ENCODE peak calls at places on chromosomes 7 and 10, in four cellular contexts. One of them, this sample, is unnamed.

GRCh38 chr7:151428393-151429231 is 11.3 kb downstream of the CRYGN start:
- DNase-seq in bronchial epithelial cell: no peak
- DNase-seq in GM20000: no peak
- DNase-seq in RWPE1: no peak
- DNase-seq in this sample: no peak

GRCh38 chr7:101814081-101814995 is 3.1 kb upstream of the CUX1 start:
- DNase-seq in bronchial epithelial cell: peak
- DNase-seq in GM20000: peak
- DNase-seq in RWPE1: peak
- DNase-seq in this sample: peak

GRCh38 chr7:91784469-91784868 is 96.0 kb downstream of the MTERF1 start:
- DNase-seq in bronchial epithelial cell: peak
- DNase-seq in GM20000: no peak
- DNase-seq in RWPE1: peak
- DNase-seq in this sample: no peak

GRCh38 chr7:13984831-13985685 is 4.4 kb downstream of the ETV1 start:
- DNase-seq in bronchial epithelial cell: no peak
- DNase-seq in GM20000: no peak
- DNase-seq in RWPE1: no peak
- DNase-seq in this sample: no peak

GRCh38 chr7:86961686-86962085 is 97.8 kb downstream of the ELAPOR2 start:
- DNase-seq in bronchial epithelial cell: no peak
- DNase-seq in GM20000: no peak
- DNase-seq in RWPE1: no peak
- DNase-seq in this sample: no peak

GRCh38 chr7:119197872-119198527 is 973.5 kb downstream of the ANKRD7 start:
- DNase-seq in bronchial epithelial cell: peak
- DNase-seq in GM20000: peak
- DNase-seq in RWPE1: peak
- DNase-seq in this sample: peak

GRCh38 chr10:86872757-86873156 is 84.7 kb downstream of the MMRN2 start:
- DNase-seq in bronchial epithelial cell: no peak
- DNase-seq in GM20000: no peak
- DNase-seq in RWPE1: no peak
- DNase-seq in this sample: no peak

GRCh38 chr10:70747192-70747965 is 37.8 kb downstream of the TBATA start:
- DNase-seq in bronchial epithelial cell: no peak
- DNase-seq in GM20000: no peak
- DNase-seq in RWPE1: no peak
- DNase-seq in this sample: no peak

GRCh38 chr10:21020545-21020944 is 123.4 kb upstream of the NEBL start:
- DNase-seq in bronchial epithelial cell: no peak
- DNase-seq in GM20000: peak
- DNase-seq in RWPE1: peak
- DNase-seq in this sample: peak

GRCh38 chr7:25856056-25856780 is 295.8 kb upstream of the NFE2L3 start:
- DNase-seq in bronchial epithelial cell: no peak
- DNase-seq in GM20000: no peak
- DNase-seq in RWPE1: peak
- DNase-seq in this sample: no peak

GRCh38 chr10:132906106-132906505 is 36.3 kb downstream of the CFAP46 start:
- DNase-seq in bronchial epithelial cell: no peak
- DNase-seq in GM20000: no peak
- DNase-seq in RWPE1: no peak
- DNase-seq in this sample: no peak

GRCh38 chr10:21364196-21365114 is 161.0 kb downstream of the SKIDA1 start:
- DNase-seq in bronchial epithelial cell: peak
- DNase-seq in GM20000: no peak
- DNase-seq in RWPE1: peak
- DNase-seq in this sample: no peak

GRCh38 chr7:140435252-140435895 is 31.5 kb downstream of the RAB19 start:
- DNase-seq in bronchial epithelial cell: no peak
- DNase-seq in GM20000: no peak
- DNase-seq in RWPE1: no peak
- DNase-seq in this sample: no peak

GRCh38 chr7:64630496-64630895 is 35.4 kb upstream of the ZNF107 start:
- DNase-seq in bronchial epithelial cell: no peak
- DNase-seq in GM20000: no peak
- DNase-seq in RWPE1: peak
- DNase-seq in this sample: no peak

GRCh38 chr7:75951506-75951905 is 36.6 kb downstream of the POR start:
- DNase-seq in bronchial epithelial cell: peak
- DNase-seq in GM20000: no peak
- DNase-seq in RWPE1: no peak
- DNase-seq in this sample: no peak

GRCh38 chr7:130383187-130383980 is 3.1 kb downstream of the CPA1 start:
- DNase-seq in bronchial epithelial cell: no peak
- DNase-seq in GM20000: no peak
- DNase-seq in RWPE1: no peak
- DNase-seq in this sample: no peak

GRCh38 chr7:97120713-97121457 is 3.4 kb downstream of the SDHAF3 start:
- DNase-seq in bronchial epithelial cell: no peak
- DNase-seq in GM20000: no peak
- DNase-seq in RWPE1: no peak
- DNase-seq in this sample: no peak

GRCh38 chr10:58152698-58153263 is 114.9 kb downstream of the IPMK start:
- DNase-seq in bronchial epithelial cell: peak
- DNase-seq in GM20000: peak
- DNase-seq in RWPE1: peak
- DNase-seq in this sample: peak

GRCh38 chr10:132443605-132443997 is 46.6 kb downstream of the PWWP2B start:
- DNase-seq in bronchial epithelial cell: peak
- DNase-seq in GM20000: peak
- DNase-seq in RWPE1: no peak
- DNase-seq in this sample: peak

GRCh38 chr10:132977076-132977475 is 34.7 kb upstream of the CFAP46 start:
- DNase-seq in bronchial epithelial cell: no peak
- DNase-seq in GM20000: no peak
- DNase-seq in RWPE1: no peak
- DNase-seq in this sample: no peak

GRCh38 chr7:138378741-138379559 is 81.1 kb upstream of the TRIM24 start:
- DNase-seq in bronchial epithelial cell: no peak
- DNase-seq in GM20000: no peak
- DNase-seq in RWPE1: no peak
- DNase-seq in this sample: no peak

GRCh38 chr7:148772297-148773089 is 73.8 kb downstream of the CUL1 start:
- DNase-seq in bronchial epithelial cell: peak
- DNase-seq in GM20000: no peak
- DNase-seq in RWPE1: peak
- DNase-seq in this sample: peak

GRCh38 chr7:151091431-151091830 is 5.2 kb downstream of the AGAP3 start:
- DNase-seq in bronchial epithelial cell: no peak
- DNase-seq in GM20000: no peak
- DNase-seq in RWPE1: no peak
- DNase-seq in this sample: peak

GRCh38 chr7:55191161-55191925 is 172.5 kb downstream of the EGFR start:
- DNase-seq in bronchial epithelial cell: no peak
- DNase-seq in GM20000: no peak
- DNase-seq in RWPE1: no peak
- DNase-seq in this sample: no peak

GRCh38 chr7:2639994-2640830 is 8.4 kb downstream of the TTYH3 start:
- DNase-seq in bronchial epithelial cell: peak
- DNase-seq in GM20000: no peak
- DNase-seq in RWPE1: no peak
- DNase-seq in this sample: no peak

GRCh38 chr7:130930260-130930659 is 196.3 kb upstream of the KLF14 start:
- DNase-seq in bronchial epithelial cell: peak
- DNase-seq in GM20000: peak
- DNase-seq in RWPE1: no peak
- DNase-seq in this sample: no peak

GRCh38 chr7:115941703-115942268 is 88.8 kb downstream of the TFEC start:
- DNase-seq in bronchial epithelial cell: peak
- DNase-seq in GM20000: no peak
- DNase-seq in RWPE1: peak
- DNase-seq in this sample: no peak

GRCh38 chr7:46885167-46885566 is 696.7 kb downstream of the TNS3 start:
- DNase-seq in bronchial epithelial cell: no peak
- DNase-seq in GM20000: no peak
- DNase-seq in RWPE1: no peak
- DNase-seq in this sample: no peak

GRCh38 chr10:132915411-132915810 is 27.0 kb downstream of the CFAP46 start:
- DNase-seq in bronchial epithelial cell: no peak
- DNase-seq in GM20000: no peak
- DNase-seq in RWPE1: no peak
- DNase-seq in this sample: no peak

GRCh38 chr10:77795426-77796055 is 131.0 kb downstream of the DLG5 start:
- DNase-seq in bronchial epithelial cell: no peak
- DNase-seq in GM20000: no peak
- DNase-seq in RWPE1: no peak
- DNase-seq in this sample: no peak

GRCh38 chr7:26122745-26123144 is 29.3 kb upstream of the NFE2L3 start:
- DNase-seq in bronchial epithelial cell: no peak
- DNase-seq in GM20000: no peak
- DNase-seq in RWPE1: no peak
- DNase-seq in this sample: no peak

GRCh38 chr10:124007773-124008145 is 85.6 kb downstream of the CHST15 start:
- DNase-seq in bronchial epithelial cell: no peak
- DNase-seq in GM20000: no peak
- DNase-seq in RWPE1: no peak
- DNase-seq in this sample: no peak

GRCh38 chr10:117653170-117653515 is 110.6 kb downstream of the EMX2 start:
- DNase-seq in bronchial epithelial cell: peak
- DNase-seq in GM20000: peak
- DNase-seq in RWPE1: peak
- DNase-seq in this sample: peak

GRCh38 chr7:27549621-27550020 is 113.1 kb downstream of the HIBADH start:
- DNase-seq in bronchial epithelial cell: no peak
- DNase-seq in GM20000: no peak
- DNase-seq in RWPE1: no peak
- DNase-seq in this sample: no peak

GRCh38 chr7:137943132-137943551 is 58.7 kb downstream of the CREB3L2 start:
- DNase-seq in bronchial epithelial cell: no peak
- DNase-seq in GM20000: no peak
- DNase-seq in RWPE1: no peak
- DNase-seq in this sample: no peak

GRCh38 chr7:92955081-92955480 is 118.7 kb upstream of the CDK6 start:
- DNase-seq in bronchial epithelial cell: no peak
- DNase-seq in GM20000: no peak
- DNase-seq in RWPE1: no peak
- DNase-seq in this sample: peak

GRCh38 chr7:33554576-33554975 is 350.8 kb upstream of the BMPER start:
- DNase-seq in bronchial epithelial cell: no peak
- DNase-seq in GM20000: no peak
- DNase-seq in RWPE1: no peak
- DNase-seq in this sample: no peak

GRCh38 chr10:69455009-69455763 is 3.9 kb downstream of the TSPAN15 start:
- DNase-seq in bronchial epithelial cell: no peak
- DNase-seq in GM20000: no peak
- DNase-seq in RWPE1: no peak
- DNase-seq in this sample: no peak

GRCh38 chr10:62437696-62438095 is 63.5 kb downstream of the ZNF365 start:
- DNase-seq in bronchial epithelial cell: peak
- DNase-seq in GM20000: peak
- DNase-seq in RWPE1: peak
- DNase-seq in this sample: no peak

GRCh38 chr7:84196007-84196551 is 1.5 kb upstream of the SEMA3A start:
- DNase-seq in bronchial epithelial cell: peak
- DNase-seq in GM20000: no peak
- DNase-seq in RWPE1: no peak
- DNase-seq in this sample: no peak

GRCh38 chr7:153835104-153835503 is 217.1 kb upstream of the DPP6 start:
- DNase-seq in bronchial epithelial cell: peak
- DNase-seq in GM20000: no peak
- DNase-seq in RWPE1: no peak
- DNase-seq in this sample: no peak
- TF ChIP-seq CTCF in bronchial epithelial cell: no peak
- TF ChIP-seq CTCF in GM20000: no peak
- TF ChIP-seq CTCF in RWPE1: no peak
- TF ChIP-seq CTCF in this sample: no peak

GRCh38 chr7:111953611-111954010 is 252.6 kb downstream of the DOCK4 start:
- DNase-seq in bronchial epithelial cell: peak
- DNase-seq in GM20000: no peak
- DNase-seq in RWPE1: peak
- DNase-seq in this sample: peak
- TF ChIP-seq CTCF in bronchial epithelial cell: peak
- TF ChIP-seq CTCF in GM20000: no peak
- TF ChIP-seq CTCF in RWPE1: peak
- TF ChIP-seq CTCF in this sample: no peak

DNA sequence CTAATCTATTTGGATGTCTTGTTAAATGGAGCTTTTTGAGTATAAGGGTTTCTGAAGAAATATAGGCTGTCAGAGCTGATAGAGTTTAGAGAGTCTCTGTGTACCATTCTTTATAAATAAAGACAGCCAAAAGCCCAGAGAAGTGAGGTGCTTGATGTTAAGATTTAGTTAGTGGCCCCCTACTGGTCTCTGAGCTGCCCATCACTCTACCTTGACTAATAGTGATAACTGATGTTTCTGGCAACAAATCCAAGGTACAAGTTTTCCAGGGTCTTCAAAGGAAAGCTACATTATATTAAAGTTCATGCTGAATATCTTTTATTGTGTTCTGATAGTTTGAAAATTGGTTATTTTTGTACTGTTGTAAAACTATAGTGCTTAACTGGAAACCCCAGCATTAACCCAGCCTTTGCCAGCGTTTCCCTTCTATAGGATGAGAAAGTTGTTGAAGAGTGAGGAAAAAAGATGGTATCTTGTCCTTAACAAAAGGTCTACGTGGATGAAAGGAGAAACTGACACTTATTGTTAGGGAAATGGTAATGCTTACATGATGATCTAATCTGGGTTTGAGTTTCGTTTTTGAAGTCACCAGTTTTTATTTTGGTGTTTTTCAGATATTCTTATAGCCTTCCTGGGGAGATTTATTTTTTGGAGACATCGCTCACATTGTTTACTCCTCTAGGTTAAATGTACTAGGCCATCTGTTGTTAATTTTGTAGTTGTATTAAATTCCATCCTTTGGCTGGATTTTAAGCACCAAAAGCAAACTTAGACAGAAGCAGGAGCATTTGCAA is 79.0 kb downstream of the AUTS2 start:
- DNase-seq in bronchial epithelial cell: no peak
- DNase-seq in GM20000: no peak
- DNase-seq in RWPE1: no peak
- DNase-seq in this sample: no peak
- TF ChIP-seq CTCF in bronchial epithelial cell: no peak
- TF ChIP-seq CTCF in GM20000: no peak
- TF ChIP-seq CTCF in RWPE1: no peak
- TF ChIP-seq CTCF in this sample: no peak

GRCh38 chr7:106041140-106041717 is 70.9 kb downstream of the SYPL1 start:
- DNase-seq in bronchial epithelial cell: no peak
- DNase-seq in GM20000: peak
- DNase-seq in RWPE1: peak
- DNase-seq in this sample: peak

GRCh38 chr7:106039486-106040060 is 72.5 kb downstream of the SYPL1 start:
- DNase-seq in bronchial epithelial cell: no peak
- DNase-seq in GM20000: no peak
- DNase-seq in RWPE1: no peak
- DNase-seq in this sample: no peak

GRCh38 chr7:106038289-106038688 is 73.8 kb downstream of the SYPL1 start:
- DNase-seq in bronchial epithelial cell: no peak
- DNase-seq in GM20000: no peak
- DNase-seq in RWPE1: no peak
- DNase-seq in this sample: no peak

GRCh38 chr7:106037489-106038176 is 74.5 kb downstream of the SYPL1 start:
- DNase-seq in bronchial epithelial cell: no peak
- DNase-seq in GM20000: no peak
- DNase-seq in RWPE1: no peak
- DNase-seq in this sample: no peak

GRCh38 chr7:106038916-106039315 is 73.2 kb downstream of the SYPL1 start:
- DNase-seq in bronchial epithelial cell: no peak
- DNase-seq in GM20000: no peak
- DNase-seq in RWPE1: no peak
- DNase-seq in this sample: no peak
- TF ChIP-seq CTCF in bronchial epithelial cell: no peak
- TF ChIP-seq CTCF in GM20000: no peak
- TF ChIP-seq CTCF in RWPE1: no peak
- TF ChIP-seq CTCF in this sample: no peak